ENCODE peak calls at places on chromosomes 12 and 14, in ten cellular contexts. E, L, R, A, C, N, W, J, Q and B are unnamed samples.

GRCh38 chr14:63134801-63135200 is 69.4 kb upstream of the RHOJ start:
- DNase-seq in W (no peak), R (no peak), E (no peak), Q (peak), N (peak), L (no peak), A (no peak), J (no peak), C (peak), B (peak)

GRCh38 chr12:52335598-52336262 is 14.5 kb upstream of the KRT83 start:
- DNase-seq in L (no peak), Q (no peak), R (no peak), C (peak), N (no peak), E (no peak), J (peak), A (no peak), W (peak), B (peak)

GRCh38 chr12:47307680-47308399 is 228.1 kb upstream of the AMIGO2 start:
- DNase-seq in E (peak), R (peak), A (peak), J (peak), Q (peak), L (no peak), C (peak), W (peak), N (peak), B (peak)

GRCh38 chr14:32611752-32612151 is 282.7 kb downstream of the AKAP6 start:
- DNase-seq in J (no peak), R (no peak), W (no peak), N (peak), L (no peak), Q (peak), A (no peak), E (no peak), C (no peak), B (no peak)

GRCh38 chr14:22185191-22185590 is 403.8 kb downstream of the DAD1 start:
- DNase-seq in E (no peak), W (no peak), N (peak), L (no peak), A (no peak), C (no peak), R (no peak), J (no peak), Q (peak), B (no peak)

GRCh38 chr14:35088514-35088913 is 33.3 kb downstream of the PPP2R3C start:
- DNase-seq in Q (no peak), W (no peak), A (no peak), J (no peak), C (peak), R (no peak), N (no peak), L (no peak), E (no peak), B (no peak)

GRCh38 chr12:93778306-93778705 is 101.1 kb downstream of the CRADD start:
- DNase-seq in R (no peak), J (peak), A (no peak), Q (peak), L (no peak), E (no peak), C (no peak), W (peak), N (peak), B (no peak)

GRCh38 chr14:76497550-76498484 is 121.9 kb downstream of the ESRRB start:
- DNase-seq in C (peak), Q (no peak), L (no peak), E (no peak), J (no peak), A (no peak), W (no peak), N (no peak), R (no peak), B (peak)

GRCh38 chr12:68612245-68612644 is 1.5 kb downstream of the RAP1B start:
- DNase-seq in E (no peak), C (no peak), A (no peak), Q (peak), J (no peak), L (no peak), R (peak), N (peak), W (no peak), B (no peak)

GRCh38 chr12:51915003-51915625 is 7.8 kb downstream of the ACVRL1 start:
- DNase-seq in W (no peak), R (no peak), E (no peak), N (no peak), L (no peak), Q (no peak), J (no peak), C (peak), A (no peak), B (no peak)

GRCh38 chr12:110916295-110916875 is 4.0 kb downstream of the MYL2 start:
- DNase-seq in J (no peak), R (no peak), N (peak), C (no peak), E (no peak), Q (no peak), A (no peak), W (no peak), L (no peak), B (no peak)

GRCh38 chr14:31205681-31206535 is 1.7 kb downstream of the HECTD1 start:
- DNase-seq in L (no peak), R (peak), E (no peak), J (no peak), C (peak), Q (peak), N (peak), A (no peak), W (no peak), B (no peak)

GRCh38 chr14:38391334-38391733 is 135.4 kb upstream of the CLEC14A start:
- DNase-seq in E (no peak), N (peak), C (no peak), A (no peak), J (no peak), R (no peak), Q (peak), L (no peak), W (no peak), B (no peak)

GRCh38 chr12:68094195-68094594 is 65.3 kb downstream of the IFNG start:
- DNase-seq in R (no peak), J (no peak), W (no peak), N (no peak), E (no peak), Q (no peak), A (no peak), L (no peak), C (no peak), B (no peak)

GRCh38 chr14:63759454-63759853 is 31.6 kb upstream of the SGPP1 start:
- DNase-seq in J (no peak), L (no peak), Q (no peak), N (peak), R (peak), C (no peak), A (no peak), E (no peak), W (no peak), B (no peak)

GRCh38 chr12:56836800-56837663 is 73.9 kb downstream of the HSD17B6 start:
- DNase-seq in A (peak), W (peak), J (no peak), Q (peak), R (peak), C (no peak), E (peak), N (peak), L (no peak), B (no peak)

GRCh38 chr14:73457935-73458218 is 469 bp downstream of the NUMB start:
- DNase-seq in R (no peak), N (no peak), A (peak), W (no peak), Q (no peak), J (peak), L (peak), E (no peak), C (peak), B (no peak)

GRCh38 chr14:76432967-76433752 is 57.2 kb downstream of the ESRRB start:
- DNase-seq in E (no peak), R (no peak), C (no peak), W (no peak), N (no peak), L (no peak), A (no peak), Q (no peak), J (no peak), B (no peak)

GRCh38 chr12:94272280-94272679 is 123.9 kb downstream of the PLXNC1 start:
- DNase-seq in Q (no peak), E (no peak), L (no peak), R (peak), N (no peak), W (no peak), C (no peak), A (no peak), J (no peak), B (no peak)

GRCh38 chr12:49537231-49537708 is 1.6 kb upstream of the KCNH3 start:
- DNase-seq in R (no peak), J (no peak), N (no peak), C (no peak), E (no peak), W (no peak), Q (no peak), L (no peak), A (no peak), B (no peak)

GRCh38 chr12:12032771-12033588 is 37.8 kb upstream of the BCL2L14 start:
- DNase-seq in E (peak), L (peak), W (peak), J (peak), Q (peak), R (peak), A (peak), N (peak), C (peak), B (peak)

GRCh38 chr14:49975799-49976198 is 82.9 kb downstream of the ARF6 start:
- DNase-seq in J (no peak), E (no peak), W (no peak), L (no peak), R (no peak), C (no peak), N (no peak), Q (no peak), A (no peak), B (no peak)

GRCh38 chr12:6570264-6570887 is 2.3 kb upstream of the NOP2 start:
- DNase-seq in W (peak), E (no peak), J (no peak), C (peak), Q (peak), N (peak), A (no peak), R (peak), L (peak), B (peak)

GRCh38 chr12:124601699-124602098 is 34.3 kb upstream of the NCOR2 start:
- DNase-seq in C (no peak), W (no peak), J (no peak), Q (no peak), E (peak), L (no peak), A (no peak), N (no peak), R (no peak), B (no peak)

GRCh38 chr12:12172106-12172511 is 94.7 kb downstream of the LRP6 start:
- DNase-seq in A (no peak), C (no peak), L (no peak), J (no peak), E (peak), R (peak), W (peak), N (peak), Q (peak), B (no peak)

GRCh38 chr12:128133321-128134050 is 133.5 kb upstream of the TMEM132C start:
- DNase-seq in C (no peak), E (no peak), W (no peak), A (no peak), R (peak), L (no peak), N (no peak), J (no peak), Q (no peak), B (no peak)

GRCh38 chr14:82182646-82183045 is 649.0 kb upstream of the SEL1L start:
- DNase-seq in R (no peak), Q (no peak), N (no peak), L (no peak), E (no peak), A (no peak), W (no peak), C (no peak), J (no peak), B (no peak)

GRCh38 chr12:1047898-1048660 is 57.1 kb downstream of the ERC1 start:
- DNase-seq in W (peak), C (peak), E (peak), L (no peak), J (no peak), A (no peak), R (no peak), N (peak), Q (no peak), B (peak)

GRCh38 chr12:13278249-13278787 is 81.8 kb downstream of the EMP1 start:
- DNase-seq in R (peak), A (peak), L (peak), C (peak), W (peak), E (peak), Q (peak), J (no peak), N (peak), B (peak)

GRCh38 chr14:76812093-76812421 is 625 bp downstream of the ANGEL1 start:
- DNase-seq in R (peak), C (no peak), N (no peak), W (no peak), L (no peak), J (no peak), Q (no peak), E (no peak), A (no peak), B (no peak)

GRCh38 chr14:78018283-78018682 is 151.9 kb upstream of the NRXN3 start:
- DNase-seq in J (no peak), A (no peak), Q (no peak), E (no peak), N (no peak), W (no peak), R (no peak), C (no peak), L (no peak), B (no peak)

GRCh38 chr12:3389911-3390310 is 101.1 kb upstream of the PRMT8 start:
- DNase-seq in Q (no peak), C (peak), R (no peak), W (no peak), J (no peak), N (no peak), L (no peak), A (no peak), E (no peak), B (no peak)

GRCh38 chr12:18868673-18869072 is 130.8 kb downstream of the CAPZA3 start:
- DNase-seq in Q (peak), J (no peak), C (no peak), W (no peak), E (no peak), A (no peak), R (no peak), N (peak), L (no peak), B (no peak)

GRCh38 chr12:89966495-89967240 is 258.0 kb upstream of the ATP2B1 start:
- DNase-seq in J (no peak), C (no peak), A (no peak), L (no peak), N (no peak), W (no peak), E (no peak), R (no peak), Q (no peak), B (no peak)

GRCh38 chr12:57454566-57455373 is at the start of gene INHBE:
- DNase-seq in C (no peak), Q (peak), A (no peak), N (peak), L (no peak), E (no peak), J (no peak), W (no peak), R (no peak), B (no peak)

GRCh38 chr12:34205401-34205800 is 183.1 kb downstream of the ALG10 start:
- DNase-seq in L (no peak), R (no peak), J (no peak), W (no peak), A (no peak), E (no peak), C (peak), Q (no peak), N (no peak), B (no peak)
- H3K4me3 ChIP-seq in L (no peak), R (no peak), J (no peak), W (no peak), A (no peak), E (no peak), C (no peak), Q (no peak), N (no peak), B (no peak)

GRCh38 chr12:29561736-29562135 is 64.2 kb upstream of the OVCH1 start:
- DNase-seq in N (no peak), W (no peak), R (no peak), C (no peak), J (no peak), L (no peak), Q (peak), E (no peak), A (no peak), B (no peak)
- TF ChIP-seq CTCF in N (no peak), W (no peak), R (no peak), C (no peak), J (no peak), L (no peak), Q (no peak), E (no peak), A (no peak), B (no peak)

GRCh38 chr12:116172224-116172849 is 105.2 kb downstream of the MED13L start:
- DNase-seq in Q (no peak), E (no peak), L (no peak), R (peak), W (no peak), C (no peak), A (no peak), N (no peak), J (no peak), B (no peak)
- H3K4me3 ChIP-seq in Q (no peak), E (no peak), L (no peak), R (peak), W (no peak), C (no peak), A (no peak), N (no peak), J (no peak), B (no peak)

GRCh38 chr12:50611021-50611420 is 106.2 kb downstream of the DIP2B start:
- DNase-seq in C (no peak), E (no peak), L (no peak), Q (no peak), A (no peak), W (no peak), J (no peak), R (no peak), N (no peak), B (no peak)

GRCh38 chr12:50609292-50609874 is 104.6 kb downstream of the DIP2B start:
- DNase-seq in L (no peak), A (no peak), W (no peak), Q (no peak), E (no peak), C (no peak), J (no peak), R (no peak), N (no peak), B (no peak)

GRCh38 chr12:50612882-50613281 is 108.1 kb downstream of the DIP2B start:
- DNase-seq in W (no peak), Q (no peak), L (no peak), J (no peak), A (no peak), C (no peak), N (no peak), R (no peak), E (no peak), B (no peak)

GRCh38 chr12:50613463-50613862 is 108.7 kb downstream of the DIP2B start:
- DNase-seq in C (no peak), R (no peak), J (no peak), E (no peak), Q (no peak), W (no peak), A (no peak), L (no peak), N (no peak), B (no peak)

DNA sequence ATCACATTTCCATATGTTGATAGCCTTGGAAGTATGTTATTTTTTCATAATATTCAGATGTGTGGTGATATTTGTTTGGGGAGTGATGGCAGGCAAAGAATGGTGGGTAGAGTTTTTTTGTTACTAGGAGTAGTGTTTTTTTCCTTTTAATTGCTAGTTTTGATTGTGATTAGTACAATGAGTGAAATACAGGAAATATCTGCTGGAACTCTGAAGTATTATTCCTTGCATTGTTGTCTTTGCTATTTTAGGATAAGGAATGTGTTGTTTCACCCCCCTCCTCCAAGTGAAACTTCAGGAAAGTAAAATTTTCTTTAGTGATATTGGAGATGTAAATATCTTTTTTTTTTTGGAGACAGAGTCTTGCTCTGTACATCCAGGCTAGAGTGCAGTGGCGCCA is 105.4 kb downstream of the DIP2B start:
- DNase-seq in W (no peak), J (no peak), A (no peak), L (no peak), N (no peak), R (no peak), C (no peak), E (no peak), Q (no peak), B (no peak)
- TF ChIP-seq CTCF in W (no peak), J (no peak), A (no peak), L (no peak), N (no peak), R (no peak), C (no peak), E (no peak), Q (no peak), B (no peak)

GRCh38 chr14:91858536-91859275 is 8.6 kb downstream of the TC2N start:
- DNase-seq in L (no peak), J (no peak), W (peak), R (peak), N (peak), Q (peak), E (peak), A (no peak), C (no peak), B (no peak)
- H3K4me3 ChIP-seq in L (no peak), J (no peak), W (no peak), R (no peak), N (no peak), Q (no peak), E (no peak), A (no peak), C (no peak), B (no peak)